ENCODE peak calls at places on chromosomes 16 and 17, in eight cellular contexts. L is NCI-H2227 treated with DMSO at 0.1 percent for 48 hours; O is HS-27A; T is OCI-LY7; P is naive thymus-derived CD4-positive, alpha-beta T cell; A is DMS53; U is cardiac muscle cell; G is activated CD4-positive, alpha-beta T cell treated with anti-CD3 and anti-CD28 coated beads, Interleukin-2, amount 50 U/mL, for 1 hour. R is an unnamed sample.
A peak's percentile ranks its signal among the peaks of the same experiment; 100 is the strongest.

GRCh38 chr16:71826533-71827017 is 17.9 kb upstream of the AP1G1 start:
- DNase-seq in T (no peak), P (no peak), O (no peak), L (no peak), A (no peak), U (peak; percentile 25), G (no peak), R (no peak)

GRCh38 chr17:19787733-19788357 is 39.7 kb upstream of the ALDH3A1 start:
- DNase-seq in O (no peak), P (no peak), A (no peak), U (peak; percentile 22), L (no peak), T (no peak), G (no peak), R (no peak)

GRCh38 chr16:7866144-7866543 is 533.5 kb downstream of the RBFOX1 start:
- DNase-seq in G (no peak), U (no peak), L (no peak), T (no peak), P (no peak), O (no peak), A (no peak), R (no peak)

GRCh38 chr17:41992576-41992975 is 24.7 kb downstream of the DNAJC7 start:
- DNase-seq in O (no peak), G (no peak), A (no peak), U (no peak), P (no peak), L (no peak), T (no peak), R (no peak)

GRCh38 chr16:78513838-78514237 is 414.4 kb downstream of the WWOX start:
- DNase-seq in O (no peak), G (no peak), U (no peak), L (no peak), A (no peak), P (no peak), T (no peak), R (no peak)

GRCh38 chr16:87383522-87384161 is at the start of gene FBXO31:
- DNase-seq in O (peak; percentile 91), A (peak; percentile 91), L (peak; percentile 75), P (peak; percentile 97), U (peak; percentile 92), G (peak; percentile 89), T (peak; percentile 90), R (peak; percentile 93)

GRCh38 chr17:14095202-14095601 is 25.9 kb downstream of the COX10 start:
- DNase-seq in T (no peak), L (no peak), G (no peak), O (no peak), A (no peak), P (no peak), U (no peak), R (no peak)

GRCh38 chr17:77437017-77437416 is 296.2 kb downstream of the SEC14L1 start:
- DNase-seq in L (no peak), U (peak; percentile 93), A (no peak), O (no peak), P (no peak), T (peak; percentile 51), G (no peak), R (no peak)

GRCh38 chr17:70127221-70127873 is 42.0 kb upstream of the KCNJ2 start:
- DNase-seq in P (no peak), A (peak; percentile 24), L (no peak), O (no peak), U (no peak), T (no peak), G (no peak), R (no peak)

GRCh38 chr17:58314706-58315015 is 13.9 kb downstream of the TSPOAP1 start:
- DNase-seq in A (no peak), O (no peak), G (no peak), T (no peak), P (no peak), U (no peak), L (no peak), R (no peak)

GRCh38 chr17:740240-741055 is 8.1 kb downstream of the TLCD3A start:
- DNase-seq in T (no peak), P (no peak), L (no peak), A (no peak), O (no peak), G (peak; percentile 15), U (no peak), R (no peak)

GRCh38 chr17:63431939-63432804 is 13.9 kb downstream of the CYB561 start:
- DNase-seq in U (peak; percentile 78), A (peak; percentile 47), L (no peak), P (no peak), T (no peak), G (no peak), O (no peak), R (no peak)

GRCh38 chr17:81426676-81427445 is 31.6 kb downstream of the BAHCC1 start:
- DNase-seq in A (no peak), G (no peak), P (no peak), U (no peak), L (no peak), O (no peak), T (no peak), R (no peak)

GRCh38 chr17:82372591-82373452 is 1.3 kb downstream of the UTS2R start:
- DNase-seq in T (no peak), U (peak; percentile 30), G (no peak), L (no peak), P (no peak), A (peak; percentile 50), O (no peak), R (no peak)